ENCODE peak calls at places on chromosomes 7 and 10, in eight cellular contexts. One of them, this sample, is unnamed.

GRCh38 chr7:82704121-82704520 is 260.5 kb upstream of the CACNA2D1 start:
- DNase-seq in spleen: no peak
- DNase-seq in AG04450: no peak
- DNase-seq in cardiac muscle cell: no peak
- DNase-seq in uterus: no peak
- DNase-seq in Peyer's patch: no peak
- DNase-seq in IMR-90: no peak
- DNase-seq in upper lobe of left lung: no peak
- DNase-seq in this sample: no peak

GRCh38 chr10:46247808-46248569 is 38.8 kb upstream of the ANTXRL start:
- DNase-seq in IMR-90: no peak
- DNase-seq in upper lobe of left lung: peak; percentile 18
- DNase-seq in cardiac muscle cell: no peak
- DNase-seq in spleen: peak; percentile 63
- DNase-seq in uterus: peak; percentile 10
- DNase-seq in AG04450: no peak
- DNase-seq in Peyer's patch: no peak
- DNase-seq in this sample: peak; percentile 65

GRCh38 chr7:92260248-92260781 is 14.5 kb downstream of the ANKIB1 start:
- DNase-seq in spleen: no peak
- DNase-seq in cardiac muscle cell: peak; percentile 9
- DNase-seq in IMR-90: peak; percentile 29
- DNase-seq in uterus: no peak
- DNase-seq in Peyer's patch: no peak
- DNase-seq in AG04450: no peak
- DNase-seq in upper lobe of left lung: peak; percentile 26
- DNase-seq in this sample: no peak

GRCh38 chr10:126405239-126405785 is 17.0 kb upstream of the ADAM12 start:
- DNase-seq in uterus: no peak
- DNase-seq in spleen: no peak
- DNase-seq in AG04450: no peak
- DNase-seq in upper lobe of left lung: no peak
- DNase-seq in cardiac muscle cell: no peak
- DNase-seq in Peyer's patch: no peak
- DNase-seq in IMR-90: no peak
- DNase-seq in this sample: no peak

GRCh38 chr7:20227291-20227795 is 10.2 kb upstream of the MACC1 start:
- DNase-seq in upper lobe of left lung: no peak
- DNase-seq in IMR-90: no peak
- DNase-seq in uterus: no peak
- DNase-seq in cardiac muscle cell: no peak
- DNase-seq in Peyer's patch: no peak
- DNase-seq in AG04450: no peak
- DNase-seq in spleen: no peak
- DNase-seq in this sample: no peak

GRCh38 chr7:145582742-145583303 is 533.8 kb upstream of the CNTNAP2 start:
- DNase-seq in cardiac muscle cell: no peak
- DNase-seq in Peyer's patch: no peak
- DNase-seq in IMR-90: no peak
- DNase-seq in upper lobe of left lung: no peak
- DNase-seq in uterus: no peak
- DNase-seq in spleen: no peak
- DNase-seq in AG04450: no peak
- DNase-seq in this sample: no peak

GRCh38 chr7:120156476-120156875 is 116.5 kb upstream of the KCND2 start:
- DNase-seq in IMR-90: no peak
- DNase-seq in uterus: no peak
- DNase-seq in cardiac muscle cell: no peak
- DNase-seq in spleen: no peak
- DNase-seq in AG04450: no peak
- DNase-seq in Peyer's patch: no peak
- DNase-seq in upper lobe of left lung: no peak
- DNase-seq in this sample: no peak

GRCh38 chr7:115779561-115779960 is 251.0 kb downstream of the TFEC start:
- DNase-seq in upper lobe of left lung: no peak
- DNase-seq in AG04450: no peak
- DNase-seq in cardiac muscle cell: no peak
- DNase-seq in IMR-90: peak; percentile 1
- DNase-seq in Peyer's patch: no peak
- DNase-seq in spleen: no peak
- DNase-seq in uterus: no peak
- DNase-seq in this sample: no peak

GRCh38 chr10:69317175-69318086 is 39.1 kb downstream of the HK1 start:
- DNase-seq in Peyer's patch: peak; percentile 34
- DNase-seq in cardiac muscle cell: no peak
- DNase-seq in IMR-90: no peak
- DNase-seq in spleen: peak; percentile 73
- DNase-seq in upper lobe of left lung: no peak
- DNase-seq in uterus: no peak
- DNase-seq in AG04450: no peak
- DNase-seq in this sample: no peak

GRCh38 chr7:70630647-70631457 is 501.1 kb upstream of the GALNT17 start:
- DNase-seq in uterus: peak; percentile 53
- DNase-seq in cardiac muscle cell: peak; percentile 57
- DNase-seq in spleen: no peak
- DNase-seq in Peyer's patch: no peak
- DNase-seq in IMR-90: peak; percentile 66
- DNase-seq in upper lobe of left lung: no peak
- DNase-seq in AG04450: no peak
- DNase-seq in this sample: no peak

GRCh38 chr10:29209830-29210229 is 79.0 kb upstream of the LYZL1 start:
- DNase-seq in upper lobe of left lung: no peak
- DNase-seq in IMR-90: no peak
- DNase-seq in spleen: no peak
- DNase-seq in uterus: no peak
- DNase-seq in AG04450: no peak
- DNase-seq in cardiac muscle cell: no peak
- DNase-seq in Peyer's patch: no peak
- DNase-seq in this sample: no peak

GRCh38 chr10:60549686-60550085 is 160.0 kb upstream of the ANK3 start:
- DNase-seq in cardiac muscle cell: peak; percentile 32
- DNase-seq in uterus: no peak
- DNase-seq in upper lobe of left lung: no peak
- DNase-seq in AG04450: no peak
- DNase-seq in spleen: no peak
- DNase-seq in IMR-90: no peak
- DNase-seq in Peyer's patch: no peak
- DNase-seq in this sample: no peak

GRCh38 chr10:43689007-43689491 is 40.4 kb upstream of the ZNF32 start:
- DNase-seq in Peyer's patch: no peak
- DNase-seq in cardiac muscle cell: no peak
- DNase-seq in uterus: no peak
- DNase-seq in upper lobe of left lung: no peak
- DNase-seq in IMR-90: no peak
- DNase-seq in AG04450: no peak
- DNase-seq in spleen: peak; percentile 76
- DNase-seq in this sample: no peak

GRCh38 chr7:94432799-94433198 is 38.1 kb downstream of the COL1A2 start:
- DNase-seq in IMR-90: peak; percentile 51
- DNase-seq in cardiac muscle cell: peak; percentile 42
- DNase-seq in upper lobe of left lung: no peak
- DNase-seq in Peyer's patch: no peak
- DNase-seq in AG04450: no peak
- DNase-seq in uterus: no peak
- DNase-seq in spleen: no peak
- DNase-seq in this sample: no peak

GRCh38 chr10:75097666-75098285 is 13.7 kb upstream of the SAMD8 start:
- DNase-seq in uterus: no peak
- DNase-seq in cardiac muscle cell: peak; percentile 46
- DNase-seq in spleen: no peak
- DNase-seq in upper lobe of left lung: no peak
- DNase-seq in AG04450: no peak
- DNase-seq in Peyer's patch: no peak
- DNase-seq in IMR-90: peak; percentile 26
- DNase-seq in this sample: no peak

GRCh38 chr10:75094465-75094864 is 17.0 kb upstream of the SAMD8 start:
- DNase-seq in cardiac muscle cell: no peak
- DNase-seq in IMR-90: no peak
- DNase-seq in AG04450: no peak
- DNase-seq in uterus: no peak
- DNase-seq in spleen: no peak
- DNase-seq in upper lobe of left lung: no peak
- DNase-seq in Peyer's patch: no peak
- DNase-seq in this sample: no peak

GRCh38 chr10:75098902-75099673 is 12.4 kb upstream of the SAMD8 start:
- DNase-seq in AG04450: no peak
- DNase-seq in Peyer's patch: no peak
- DNase-seq in uterus: no peak
- DNase-seq in spleen: no peak
- DNase-seq in upper lobe of left lung: no peak
- DNase-seq in IMR-90: no peak
- DNase-seq in cardiac muscle cell: no peak
- DNase-seq in this sample: no peak

GRCh38 chr10:75096749-75097148 is 14.7 kb upstream of the SAMD8 start:
- DNase-seq in Peyer's patch: no peak
- DNase-seq in cardiac muscle cell: no peak
- DNase-seq in AG04450: no peak
- DNase-seq in uterus: no peak
- DNase-seq in spleen: no peak
- DNase-seq in IMR-90: no peak
- DNase-seq in upper lobe of left lung: no peak
- DNase-seq in this sample: no peak

DNA sequence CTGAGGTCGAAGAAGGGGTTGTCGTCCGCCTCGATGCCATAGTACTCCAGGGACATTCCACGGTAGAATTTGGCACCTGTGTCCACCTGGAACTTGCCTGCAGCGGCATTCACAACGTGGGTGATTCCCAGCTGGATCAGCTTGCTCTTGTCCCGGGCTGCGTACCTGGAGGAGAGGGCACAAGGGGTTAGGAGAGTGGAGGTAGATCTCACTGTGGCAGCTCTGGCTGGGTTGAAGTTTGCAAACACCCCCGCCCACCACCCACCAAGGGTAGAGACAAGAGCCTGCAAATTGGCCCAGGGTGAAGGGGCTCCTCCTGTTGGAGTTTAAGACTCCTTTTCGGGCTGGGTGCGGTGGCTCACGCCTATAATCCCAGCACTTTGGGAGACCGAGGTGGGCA is 15.8 kb upstream of the SAMD8 start:
- DNase-seq in IMR-90: no peak
- DNase-seq in AG04450: no peak
- DNase-seq in Peyer's patch: no peak
- DNase-seq in spleen: no peak
- DNase-seq in uterus: no peak
- DNase-seq in upper lobe of left lung: no peak
- DNase-seq in cardiac muscle cell: no peak
- DNase-seq in this sample: no peak
- TF ChIP-seq CTCF in IMR-90: no peak
- TF ChIP-seq CTCF in AG04450: no peak
- TF ChIP-seq CTCF in Peyer's patch: no peak
- TF ChIP-seq CTCF in spleen: no peak
- TF ChIP-seq CTCF in uterus: no peak
- TF ChIP-seq CTCF in upper lobe of left lung: no peak
- TF ChIP-seq CTCF in cardiac muscle cell: no peak
- TF ChIP-seq CTCF in this sample: no peak

GRCh38 chr10:61975107-61975932 is 73.8 kb downstream of the ARID5B start:
- DNase-seq in AG04450: peak; percentile 36
- DNase-seq in uterus: no peak
- DNase-seq in Peyer's patch: no peak
- DNase-seq in upper lobe of left lung: no peak
- DNase-seq in IMR-90: peak; percentile 88
- DNase-seq in spleen: no peak
- DNase-seq in cardiac muscle cell: peak; percentile 76
- DNase-seq in this sample: no peak
- H3K4me3 ChIP-seq in AG04450: no peak overlapping the region
- H3K4me3 ChIP-seq in uterus: no peak overlapping the region
- H3K4me3 ChIP-seq in Peyer's patch: no peak overlapping the region
- H3K4me3 ChIP-seq in upper lobe of left lung: no peak overlapping the region
- H3K4me3 ChIP-seq in IMR-90: no peak overlapping the region
- H3K4me3 ChIP-seq in spleen: no peak overlapping the region
- H3K4me3 ChIP-seq in cardiac muscle cell: no peak overlapping the region
- H3K4me3 ChIP-seq in this sample: peak overlapping the region; percentile 0

DNA sequence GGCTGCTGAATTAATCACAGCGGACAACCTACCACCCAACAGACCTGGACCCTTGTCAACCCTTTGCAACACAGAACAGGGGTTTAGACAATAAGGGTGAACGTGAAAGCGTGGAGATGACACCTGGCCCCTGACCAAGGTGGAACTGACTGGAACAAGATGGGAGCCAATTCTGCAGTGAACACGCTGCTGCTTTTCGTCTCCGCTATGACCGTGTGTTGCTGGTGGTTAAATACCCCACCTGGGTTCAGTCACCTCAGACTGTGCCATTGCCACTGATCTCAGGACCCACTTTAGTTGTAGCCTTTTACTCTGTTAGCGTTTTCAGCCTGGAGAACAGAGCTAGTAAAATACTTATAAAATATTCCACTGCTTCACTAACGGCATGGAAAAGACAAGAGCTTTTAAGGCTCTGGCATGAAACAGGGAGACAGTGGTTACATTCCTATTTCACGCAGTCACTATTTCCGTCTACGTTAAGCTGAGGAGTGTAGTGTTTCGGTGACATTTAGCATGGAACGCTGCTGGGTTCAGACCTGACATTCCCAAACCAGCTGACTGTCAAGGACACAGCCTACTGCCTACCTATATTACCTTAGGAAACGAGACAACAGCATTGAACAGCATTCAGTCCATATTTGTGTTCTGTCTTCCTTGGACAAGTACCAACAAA is 119.5 kb upstream of the PRSS1 start:
- DNase-seq in upper lobe of left lung: no peak
- DNase-seq in AG04450: no peak
- DNase-seq in spleen: no peak
- DNase-seq in uterus: no peak
- DNase-seq in cardiac muscle cell: peak; percentile 49
- DNase-seq in Peyer's patch: no peak
- DNase-seq in IMR-90: peak; percentile 61
- DNase-seq in this sample: no peak
- H3K27ac ChIP-seq in upper lobe of left lung: no peak overlapping the region
- H3K27ac ChIP-seq in AG04450: no peak overlapping the region
- H3K27ac ChIP-seq in spleen: no peak overlapping the region
- H3K27ac ChIP-seq in uterus: no peak overlapping the region
- H3K27ac ChIP-seq in cardiac muscle cell: no peak overlapping the region
- H3K27ac ChIP-seq in Peyer's patch: no peak overlapping the region
- H3K27ac ChIP-seq in IMR-90: no peak overlapping the region
- H3K27ac ChIP-seq in this sample: no peak overlapping the region

DNA sequence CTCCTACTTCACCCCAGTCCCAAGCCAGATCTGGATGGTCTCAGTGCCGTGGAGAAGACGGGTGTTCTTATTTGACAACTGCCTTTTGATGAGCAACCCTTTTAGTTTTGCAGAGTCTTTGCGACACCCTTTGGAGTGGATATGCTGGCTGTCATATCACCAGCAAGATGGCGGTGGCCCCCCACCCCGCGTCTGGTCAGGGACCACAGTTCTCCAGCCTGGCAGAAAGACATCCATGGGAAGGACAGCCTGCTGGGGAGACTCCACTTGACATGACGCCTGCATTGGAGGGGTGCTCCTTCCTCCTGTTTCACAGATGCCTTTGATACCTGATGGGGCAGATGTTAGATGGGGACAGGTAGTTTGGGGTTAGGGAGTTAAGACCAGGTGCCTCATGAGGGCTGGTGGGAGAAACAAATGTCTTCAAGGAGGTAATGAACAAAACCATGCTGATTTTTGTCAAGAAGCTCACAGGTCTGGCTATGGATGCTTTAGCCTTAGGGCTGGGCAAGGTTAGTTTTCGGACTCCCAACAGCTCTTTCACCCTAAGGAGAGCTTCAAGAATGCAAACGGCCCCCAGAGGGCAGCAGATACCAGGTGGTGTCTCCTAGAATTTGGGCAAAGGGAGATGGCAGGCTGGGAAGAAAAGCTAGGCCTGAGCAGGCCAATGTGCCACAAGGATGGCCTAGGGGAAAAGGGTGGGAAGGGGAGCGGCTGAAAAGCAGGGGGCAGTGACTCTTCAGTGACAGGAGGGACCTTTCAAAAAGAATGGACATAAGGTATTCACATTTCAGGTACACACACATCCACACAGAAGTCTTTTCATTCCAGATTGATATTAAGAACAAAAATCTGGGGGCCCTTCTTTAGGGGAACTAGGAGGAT is 95.2 kb downstream of the CLEC2L start:
- DNase-seq in Peyer's patch: peak; percentile 32
- DNase-seq in cardiac muscle cell: peak; percentile 55
- DNase-seq in spleen: no peak
- DNase-seq in IMR-90: peak; percentile 41
- DNase-seq in uterus: peak; percentile 31
- DNase-seq in AG04450: no peak
- DNase-seq in upper lobe of left lung: no peak
- DNase-seq in this sample: no peak
- TF ChIP-seq CTCF in Peyer's patch: peak; percentile 25
- TF ChIP-seq CTCF in cardiac muscle cell: peak; percentile 49
- TF ChIP-seq CTCF in spleen: peak; percentile 20
- TF ChIP-seq CTCF in IMR-90: peak; percentile 48
- TF ChIP-seq CTCF in uterus: peak; percentile 24
- TF ChIP-seq CTCF in AG04450: peak; percentile 63
- TF ChIP-seq CTCF in upper lobe of left lung: peak; percentile 15
- TF ChIP-seq CTCF in this sample: no peak